ENCODE peak calls at places on chromosomes 1 and 21, in five cellular contexts. One of them, this sample, is unnamed.

GRCh38 chr1:10652626-10653025 is 143.8 kb downstream of the CASZ1 start:
- DNase-seq in right atrium auricular region: no peak
- DNase-seq in RWPE1: no peak
- DNase-seq in progenitor cell of endocrine pancreas: no peak
- DNase-seq in fibroblast of pulmonary artery: no peak
- DNase-seq in this sample: no peak

GRCh38 chr1:245310605-245311531 is 156.1 kb downstream of the KIF26B start:
- DNase-seq in right atrium auricular region: no peak
- DNase-seq in RWPE1: no peak
- DNase-seq in progenitor cell of endocrine pancreas: no peak
- DNase-seq in fibroblast of pulmonary artery: peak
- DNase-seq in this sample: no peak

GRCh38 chr1:104702731-104703130 is 953.0 kb downstream of the AMY1C start:
- DNase-seq in right atrium auricular region: no peak
- DNase-seq in RWPE1: no peak
- DNase-seq in progenitor cell of endocrine pancreas: no peak
- DNase-seq in fibroblast of pulmonary artery: no peak
- DNase-seq in this sample: no peak

GRCh38 chr1:227886993-227887696 is 60.6 kb downstream of the WNT9A start:
- DNase-seq in right atrium auricular region: peak
- DNase-seq in RWPE1: no peak
- DNase-seq in progenitor cell of endocrine pancreas: peak
- DNase-seq in fibroblast of pulmonary artery: peak
- DNase-seq in this sample: peak

GRCh38 chr21:40863839-40864238 is 16.9 kb upstream of the DSCAM start:
- DNase-seq in right atrium auricular region: no peak
- DNase-seq in RWPE1: no peak
- DNase-seq in progenitor cell of endocrine pancreas: no peak
- DNase-seq in fibroblast of pulmonary artery: no peak
- DNase-seq in this sample: no peak

GRCh38 chr1:102891868-102892625 is 216.3 kb downstream of the COL11A1 start:
- DNase-seq in right atrium auricular region: no peak
- DNase-seq in RWPE1: peak
- DNase-seq in progenitor cell of endocrine pancreas: no peak
- DNase-seq in fibroblast of pulmonary artery: peak
- DNase-seq in this sample: no peak

GRCh38 chr1:10867138-10867721 is 70.8 kb upstream of the CASZ1 start:
- DNase-seq in right atrium auricular region: no peak
- DNase-seq in RWPE1: peak
- DNase-seq in progenitor cell of endocrine pancreas: peak
- DNase-seq in fibroblast of pulmonary artery: peak
- DNase-seq in this sample: no peak

GRCh38 chr1:172671591-172671990 is 12.7 kb downstream of the FASLG start:
- DNase-seq in right atrium auricular region: no peak
- DNase-seq in RWPE1: peak
- DNase-seq in progenitor cell of endocrine pancreas: no peak
- DNase-seq in fibroblast of pulmonary artery: peak
- DNase-seq in this sample: no peak

GRCh38 chr1:1381294-1381693 is 6.3 kb upstream of the AURKAIP1 start:
- DNase-seq in right atrium auricular region: no peak
- DNase-seq in RWPE1: no peak
- DNase-seq in progenitor cell of endocrine pancreas: no peak
- DNase-seq in fibroblast of pulmonary artery: no peak
- DNase-seq in this sample: no peak

GRCh38 chr1:170285027-170285426 is 139.3 kb downstream of the NTMT2 start:
- DNase-seq in right atrium auricular region: no peak
- DNase-seq in RWPE1: no peak
- DNase-seq in progenitor cell of endocrine pancreas: no peak
- DNase-seq in fibroblast of pulmonary artery: no peak
- DNase-seq in this sample: no peak

GRCh38 chr1:19204665-19205266 is 5.3 kb downstream of the UBR4 start:
- DNase-seq in right atrium auricular region: no peak
- DNase-seq in RWPE1: no peak
- DNase-seq in progenitor cell of endocrine pancreas: no peak
- DNase-seq in fibroblast of pulmonary artery: no peak
- DNase-seq in this sample: no peak

GRCh38 chr1:113140588-113141446 is 67.8 kb downstream of the LRIG2 start:
- DNase-seq in right atrium auricular region: peak
- DNase-seq in RWPE1: peak
- DNase-seq in progenitor cell of endocrine pancreas: peak
- DNase-seq in fibroblast of pulmonary artery: peak
- DNase-seq in this sample: no peak

GRCh38 chr1:93980320-93980744 is 71.1 kb upstream of the GCLM start:
- DNase-seq in right atrium auricular region: no peak
- DNase-seq in RWPE1: no peak
- DNase-seq in progenitor cell of endocrine pancreas: no peak
- DNase-seq in fibroblast of pulmonary artery: no peak
- DNase-seq in this sample: no peak

GRCh38 chr1:167734841-167735240 is 13.1 kb downstream of the MPZL1 start:
- DNase-seq in right atrium auricular region: no peak
- DNase-seq in RWPE1: no peak
- DNase-seq in progenitor cell of endocrine pancreas: no peak
- DNase-seq in fibroblast of pulmonary artery: no peak
- DNase-seq in this sample: no peak

GRCh38 chr1:190258003-190258402 is 219.7 kb downstream of the BRINP3 start:
- DNase-seq in right atrium auricular region: no peak
- DNase-seq in RWPE1: no peak
- DNase-seq in progenitor cell of endocrine pancreas: no peak
- DNase-seq in fibroblast of pulmonary artery: no peak
- DNase-seq in this sample: no peak

GRCh38 chr1:86616871-86617270 is 70.0 kb downstream of the CLCA4 start:
- DNase-seq in right atrium auricular region: no peak
- DNase-seq in RWPE1: no peak
- DNase-seq in progenitor cell of endocrine pancreas: no peak
- DNase-seq in fibroblast of pulmonary artery: no peak
- DNase-seq in this sample: no peak

GRCh38 chr1:160293020-160293968 is 8.4 kb upstream of the PEX19 start:
- DNase-seq in right atrium auricular region: no peak
- DNase-seq in RWPE1: no peak
- DNase-seq in progenitor cell of endocrine pancreas: no peak
- DNase-seq in fibroblast of pulmonary artery: peak
- DNase-seq in this sample: no peak

GRCh38 chr1:229988534-229988933 is 78.5 kb upstream of the GALNT2 start:
- DNase-seq in right atrium auricular region: no peak
- DNase-seq in RWPE1: no peak
- DNase-seq in progenitor cell of endocrine pancreas: no peak
- DNase-seq in fibroblast of pulmonary artery: no peak
- DNase-seq in this sample: peak

GRCh38 chr1:209895709-209896108 is 42.3 kb upstream of the SYT14 start:
- DNase-seq in right atrium auricular region: no peak
- DNase-seq in RWPE1: peak
- DNase-seq in progenitor cell of endocrine pancreas: no peak
- DNase-seq in fibroblast of pulmonary artery: peak
- DNase-seq in this sample: no peak

GRCh38 chr1:218351617-218352438 is 6.7 kb downstream of the TGFB2 start:
- DNase-seq in right atrium auricular region: no peak
- DNase-seq in RWPE1: no peak
- DNase-seq in progenitor cell of endocrine pancreas: no peak
- DNase-seq in fibroblast of pulmonary artery: peak
- DNase-seq in this sample: no peak

GRCh38 chr1:204828352-204828850 is 42.3 kb upstream of the NFASC start:
- DNase-seq in right atrium auricular region: no peak
- DNase-seq in RWPE1: peak
- DNase-seq in progenitor cell of endocrine pancreas: peak
- DNase-seq in fibroblast of pulmonary artery: peak
- DNase-seq in this sample: no peak

GRCh38 chr21:45977396-45977795 is 4.2 kb upstream of the COL6A1 start:
- DNase-seq in right atrium auricular region: no peak
- DNase-seq in RWPE1: no peak
- DNase-seq in progenitor cell of endocrine pancreas: no peak
- DNase-seq in fibroblast of pulmonary artery: no peak
- DNase-seq in this sample: no peak

GRCh38 chr21:34971656-34972055 is 77.4 kb downstream of the RUNX1 start:
- DNase-seq in right atrium auricular region: no peak
- DNase-seq in RWPE1: no peak
- DNase-seq in progenitor cell of endocrine pancreas: no peak
- DNase-seq in fibroblast of pulmonary artery: no peak
- DNase-seq in this sample: no peak

GRCh38 chr1:175193339-175193950 is 869 bp upstream of the KIAA0040 start:
- DNase-seq in right atrium auricular region: no peak
- DNase-seq in RWPE1: no peak
- DNase-seq in progenitor cell of endocrine pancreas: no peak
- DNase-seq in fibroblast of pulmonary artery: no peak
- DNase-seq in this sample: no peak

GRCh38 chr1:172948457-172948856 is 102.3 kb downstream of the TNFSF18 start:
- DNase-seq in right atrium auricular region: no peak
- DNase-seq in RWPE1: peak
- DNase-seq in progenitor cell of endocrine pancreas: no peak
- DNase-seq in fibroblast of pulmonary artery: peak
- DNase-seq in this sample: no peak

GRCh38 chr1:36463773-36464604 is at the start of gene MRPS15:
- DNase-seq in right atrium auricular region: peak
- DNase-seq in RWPE1: peak
- DNase-seq in progenitor cell of endocrine pancreas: peak
- DNase-seq in fibroblast of pulmonary artery: peak
- DNase-seq in this sample: peak

GRCh38 chr1:50420689-50421365 is 2.4 kb downstream of the DMRTA2 start:
- DNase-seq in right atrium auricular region: no peak
- DNase-seq in RWPE1: no peak
- DNase-seq in progenitor cell of endocrine pancreas: peak
- DNase-seq in fibroblast of pulmonary artery: no peak
- DNase-seq in this sample: no peak

GRCh38 chr1:73040811-73041210 is 758.5 kb upstream of the NEGR1 start:
- DNase-seq in right atrium auricular region: no peak
- DNase-seq in RWPE1: no peak
- DNase-seq in progenitor cell of endocrine pancreas: no peak
- DNase-seq in fibroblast of pulmonary artery: no peak
- DNase-seq in this sample: no peak

GRCh38 chr1:185157599-185158469 is 867 bp downstream of the SWT1 start:
- DNase-seq in right atrium auricular region: no peak
- DNase-seq in RWPE1: no peak
- DNase-seq in progenitor cell of endocrine pancreas: no peak
- DNase-seq in fibroblast of pulmonary artery: no peak
- DNase-seq in this sample: no peak

DNA sequence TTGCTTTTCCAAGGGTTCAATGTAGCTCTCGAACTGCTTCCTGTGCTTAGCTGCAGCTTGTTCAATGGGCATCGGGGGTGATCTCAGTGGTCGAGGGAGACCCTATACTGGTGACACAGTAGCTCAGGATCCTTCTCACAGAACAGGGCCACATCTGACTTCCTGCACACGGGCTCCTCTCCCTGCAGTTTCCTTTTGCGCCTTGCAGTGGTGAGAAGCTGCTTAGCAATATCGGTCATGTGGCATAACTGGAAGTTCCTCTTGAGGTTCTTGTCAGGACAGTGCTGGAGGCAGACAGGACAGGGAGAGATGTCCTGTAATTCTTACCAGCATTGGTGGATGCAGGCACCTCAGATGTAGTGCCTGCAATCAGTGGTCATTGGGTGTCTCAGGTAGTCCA is 140.5 kb upstream of the MAP1LC3C start:
- DNase-seq in right atrium auricular region: no peak
- DNase-seq in RWPE1: no peak
- DNase-seq in progenitor cell of endocrine pancreas: no peak
- DNase-seq in fibroblast of pulmonary artery: no peak
- DNase-seq in this sample: no peak
- TF ChIP-seq CTCF in right atrium auricular region: no peak
- TF ChIP-seq CTCF in RWPE1: no peak
- TF ChIP-seq CTCF in progenitor cell of endocrine pancreas: no peak
- TF ChIP-seq CTCF in fibroblast of pulmonary artery: no peak
- TF ChIP-seq CTCF in this sample: no peak

GRCh38 chr1:111631502-111631901 is 11.9 kb downstream of the RAP1A start:
- DNase-seq in right atrium auricular region: no peak
- DNase-seq in RWPE1: no peak
- DNase-seq in progenitor cell of endocrine pancreas: no peak
- DNase-seq in fibroblast of pulmonary artery: no peak
- DNase-seq in this sample: no peak
- TF ChIP-seq CTCF in right atrium auricular region: no peak
- TF ChIP-seq CTCF in RWPE1: no peak
- TF ChIP-seq CTCF in progenitor cell of endocrine pancreas: no peak
- TF ChIP-seq CTCF in fibroblast of pulmonary artery: no peak
- TF ChIP-seq CTCF in this sample: no peak

GRCh38 chr21:39452207-39452964 is 616 bp downstream of the SH3BGR start:
- DNase-seq in right atrium auricular region: no peak
- DNase-seq in RWPE1: no peak
- DNase-seq in progenitor cell of endocrine pancreas: no peak
- DNase-seq in fibroblast of pulmonary artery: peak
- DNase-seq in this sample: no peak

GRCh38 chr21:39453571-39454179 is 1.9 kb downstream of the SH3BGR start:
- DNase-seq in right atrium auricular region: no peak
- DNase-seq in RWPE1: no peak
- DNase-seq in progenitor cell of endocrine pancreas: no peak
- DNase-seq in fibroblast of pulmonary artery: no peak
- DNase-seq in this sample: no peak

GRCh38 chr21:39452965-39453332 is 1.2 kb downstream of the SH3BGR start:
- DNase-seq in right atrium auricular region: no peak
- DNase-seq in RWPE1: no peak
- DNase-seq in progenitor cell of endocrine pancreas: no peak
- DNase-seq in fibroblast of pulmonary artery: no peak
- DNase-seq in this sample: no peak

GRCh38 chr21:39454949-39455668 is 3.3 kb downstream of the SH3BGR start:
- DNase-seq in right atrium auricular region: no peak
- DNase-seq in RWPE1: no peak
- DNase-seq in progenitor cell of endocrine pancreas: no peak
- DNase-seq in fibroblast of pulmonary artery: no peak
- DNase-seq in this sample: no peak

DNA sequence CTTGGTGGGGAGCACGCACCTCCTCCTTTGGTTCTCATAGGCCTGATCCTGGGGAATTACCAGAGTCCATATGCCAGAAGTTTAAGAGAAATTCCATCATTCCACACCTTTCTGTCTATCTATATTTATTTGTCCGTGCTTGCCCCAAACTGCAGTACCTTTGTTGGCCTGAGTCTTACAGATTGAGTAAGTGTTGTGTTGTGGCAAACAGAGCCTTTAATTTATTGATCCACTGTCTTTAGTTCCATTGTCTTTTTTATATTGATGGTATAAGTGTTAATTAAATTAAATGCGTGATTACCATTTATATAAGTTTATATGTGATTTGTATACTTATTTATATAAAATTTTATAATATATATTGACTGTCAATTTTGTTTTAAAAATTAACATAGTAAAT is 4.9 kb downstream of the SH3BGR start:
- DNase-seq in right atrium auricular region: no peak
- DNase-seq in RWPE1: no peak
- DNase-seq in progenitor cell of endocrine pancreas: no peak
- DNase-seq in fibroblast of pulmonary artery: peak
- DNase-seq in this sample: no peak
- TF ChIP-seq CTCF in right atrium auricular region: no peak
- TF ChIP-seq CTCF in RWPE1: no peak
- TF ChIP-seq CTCF in progenitor cell of endocrine pancreas: peak
- TF ChIP-seq CTCF in fibroblast of pulmonary artery: peak
- TF ChIP-seq CTCF in this sample: peak

DNA sequence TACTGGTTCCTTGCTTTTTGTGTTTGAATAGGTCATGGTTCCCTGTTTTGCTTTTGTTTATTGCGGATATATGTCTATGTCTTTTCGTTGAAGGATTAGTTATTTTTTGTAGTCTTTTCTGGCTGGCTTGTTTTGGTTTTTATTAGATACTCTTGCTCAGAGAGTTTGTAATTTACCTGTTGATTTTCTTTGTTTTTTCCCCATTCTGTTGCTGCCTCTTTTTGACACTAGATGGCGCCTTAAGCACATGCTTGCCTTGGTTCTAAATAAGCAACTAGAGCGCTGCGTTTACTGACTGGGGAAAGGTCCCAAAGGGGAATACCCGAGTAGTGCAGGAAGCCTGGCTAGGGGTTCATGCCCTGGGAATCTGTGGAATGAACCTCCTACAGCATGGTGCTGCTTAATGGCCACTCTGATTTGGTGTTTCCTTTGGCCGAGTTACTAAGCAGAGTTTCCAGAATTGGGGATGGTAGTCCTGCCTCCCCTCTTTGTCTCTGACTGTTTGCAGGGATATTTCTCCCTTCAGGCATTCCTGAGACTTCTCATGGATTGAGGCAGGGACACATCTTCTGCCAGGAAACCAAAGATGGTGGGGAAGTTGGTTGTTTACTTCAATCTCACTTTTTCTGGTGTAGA is 143.2 kb downstream of the PTPRU start:
- DNase-seq in right atrium auricular region: no peak
- DNase-seq in RWPE1: no peak
- DNase-seq in progenitor cell of endocrine pancreas: peak
- DNase-seq in fibroblast of pulmonary artery: peak
- DNase-seq in this sample: peak
- TF ChIP-seq CTCF in right atrium auricular region: peak
- TF ChIP-seq CTCF in RWPE1: peak
- TF ChIP-seq CTCF in progenitor cell of endocrine pancreas: peak
- TF ChIP-seq CTCF in fibroblast of pulmonary artery: peak
- TF ChIP-seq CTCF in this sample: peak

This sample was measured in osteocyte.